ENCODE peak calls at places on chromosomes 6 and 20, in eight cellular contexts. One of them, this sample, is unnamed.

GRCh38 chr20:41176711-41177552 is 39.6 kb downstream of the PLCG1 start:
- DNase-seq in cardiac fibroblast: no peak
- DNase-seq in left ventricle myocardium superior: no peak
- DNase-seq in COR-L47: no peak
- DNase-seq in stimulated activated CD8-positive, alpha-beta memory T cell treated with anti-CD3 and anti-CD28 coated beads, Interleukin-15, amount 100 ng/mL, for 4 hours: no peak
- DNase-seq in aorta: no peak
- DNase-seq in stimulated activated CD4-positive, alpha-beta T cell treated with anti-CD3 and anti-CD28 coated beads, Interleukin-2, amount 100 ng/mL, for 48 hours: no peak
- DNase-seq in neuronal stem cell: no peak
- DNase-seq in this sample: peak; percentile 28

GRCh38 chr20:13255356-13255755 is 34.3 kb downstream of the ISM1 start:
- DNase-seq in stimulated activated CD4-positive, alpha-beta T cell treated with anti-CD3 and anti-CD28 coated beads, Interleukin-2, amount 100 ng/mL, for 48 hours: no peak
- DNase-seq in aorta: no peak
- DNase-seq in stimulated activated CD8-positive, alpha-beta memory T cell treated with anti-CD3 and anti-CD28 coated beads, Interleukin-15, amount 100 ng/mL, for 4 hours: no peak
- DNase-seq in cardiac fibroblast: no peak
- DNase-seq in COR-L47: no peak
- DNase-seq in left ventricle myocardium superior: no peak
- DNase-seq in neuronal stem cell: no peak
- DNase-seq in this sample: no peak

GRCh38 chr6:32244270-32244669 is 20.4 kb upstream of the NOTCH4 start:
- DNase-seq in cardiac fibroblast: peak; percentile 37
- DNase-seq in aorta: no peak
- DNase-seq in left ventricle myocardium superior: no peak
- DNase-seq in neuronal stem cell: no peak
- DNase-seq in stimulated activated CD4-positive, alpha-beta T cell treated with anti-CD3 and anti-CD28 coated beads, Interleukin-2, amount 100 ng/mL, for 48 hours: no peak
- DNase-seq in stimulated activated CD8-positive, alpha-beta memory T cell treated with anti-CD3 and anti-CD28 coated beads, Interleukin-15, amount 100 ng/mL, for 4 hours: no peak
- DNase-seq in COR-L47: no peak
- DNase-seq in this sample: no peak

GRCh38 chr20:63702751-63703470 is 4.9 kb downstream of the ARFRP1 start:
- DNase-seq in aorta: peak; percentile 72
- DNase-seq in stimulated activated CD4-positive, alpha-beta T cell treated with anti-CD3 and anti-CD28 coated beads, Interleukin-2, amount 100 ng/mL, for 48 hours: no peak
- DNase-seq in left ventricle myocardium superior: peak; percentile 20
- DNase-seq in COR-L47: no peak
- DNase-seq in stimulated activated CD8-positive, alpha-beta memory T cell treated with anti-CD3 and anti-CD28 coated beads, Interleukin-15, amount 100 ng/mL, for 4 hours: no peak
- DNase-seq in cardiac fibroblast: no peak
- DNase-seq in neuronal stem cell: no peak
- DNase-seq in this sample: no peak

GRCh38 chr6:14877758-14878157 is 368.1 kb upstream of the JARID2 start:
- DNase-seq in cardiac fibroblast: no peak
- DNase-seq in neuronal stem cell: no peak
- DNase-seq in left ventricle myocardium superior: no peak
- DNase-seq in aorta: no peak
- DNase-seq in COR-L47: no peak
- DNase-seq in stimulated activated CD8-positive, alpha-beta memory T cell treated with anti-CD3 and anti-CD28 coated beads, Interleukin-15, amount 100 ng/mL, for 4 hours: no peak
- DNase-seq in stimulated activated CD4-positive, alpha-beta T cell treated with anti-CD3 and anti-CD28 coated beads, Interleukin-2, amount 100 ng/mL, for 48 hours: no peak
- DNase-seq in this sample: no peak

GRCh38 chr20:3760980-3761379 is 6.6 kb downstream of the ADISSP start:
- DNase-seq in COR-L47: no peak
- DNase-seq in stimulated activated CD8-positive, alpha-beta memory T cell treated with anti-CD3 and anti-CD28 coated beads, Interleukin-15, amount 100 ng/mL, for 4 hours: no peak
- DNase-seq in cardiac fibroblast: no peak
- DNase-seq in stimulated activated CD4-positive, alpha-beta T cell treated with anti-CD3 and anti-CD28 coated beads, Interleukin-2, amount 100 ng/mL, for 48 hours: no peak
- DNase-seq in aorta: no peak
- DNase-seq in left ventricle myocardium superior: no peak
- DNase-seq in neuronal stem cell: no peak
- DNase-seq in this sample: no peak

GRCh38 chr20:32607324-32607723 is 22.2 kb upstream of the NOL4L start:
- DNase-seq in aorta: no peak
- DNase-seq in COR-L47: no peak
- DNase-seq in cardiac fibroblast: no peak
- DNase-seq in neuronal stem cell: no peak
- DNase-seq in stimulated activated CD4-positive, alpha-beta T cell treated with anti-CD3 and anti-CD28 coated beads, Interleukin-2, amount 100 ng/mL, for 48 hours: no peak
- DNase-seq in stimulated activated CD8-positive, alpha-beta memory T cell treated with anti-CD3 and anti-CD28 coated beads, Interleukin-15, amount 100 ng/mL, for 4 hours: no peak
- DNase-seq in left ventricle myocardium superior: no peak
- DNase-seq in this sample: no peak

GRCh38 chr20:856361-856775 is 22.9 kb downstream of the FAM110A start:
- DNase-seq in stimulated activated CD4-positive, alpha-beta T cell treated with anti-CD3 and anti-CD28 coated beads, Interleukin-2, amount 100 ng/mL, for 48 hours: peak; percentile 37
- DNase-seq in left ventricle myocardium superior: no peak
- DNase-seq in cardiac fibroblast: peak; percentile 74
- DNase-seq in aorta: peak; percentile 79
- DNase-seq in neuronal stem cell: no peak
- DNase-seq in stimulated activated CD8-positive, alpha-beta memory T cell treated with anti-CD3 and anti-CD28 coated beads, Interleukin-15, amount 100 ng/mL, for 4 hours: peak; percentile 43
- DNase-seq in COR-L47: no peak
- DNase-seq in this sample: peak; percentile 74

GRCh38 chr6:33720998-33721397 is 9.5 kb upstream of the UQCC2 start:
- DNase-seq in left ventricle myocardium superior: no peak
- DNase-seq in stimulated activated CD4-positive, alpha-beta T cell treated with anti-CD3 and anti-CD28 coated beads, Interleukin-2, amount 100 ng/mL, for 48 hours: no peak
- DNase-seq in cardiac fibroblast: no peak
- DNase-seq in neuronal stem cell: no peak
- DNase-seq in stimulated activated CD8-positive, alpha-beta memory T cell treated with anti-CD3 and anti-CD28 coated beads, Interleukin-15, amount 100 ng/mL, for 4 hours: no peak
- DNase-seq in aorta: no peak
- DNase-seq in COR-L47: peak; percentile 64
- DNase-seq in this sample: no peak

This sample was measured in ureter.